ENCODE peak calls at places on chromosomes 1 and 21, in five cellular contexts. W is neuronal stem cell, U is GM23248, M is left lung, X is right lobe of liver. V is an unnamed sample.
A peak's percentile ranks its signal among the peaks of the same experiment; 100 is the strongest.

GRCh38 chr1:48206371-48206770 is 16.1 kb upstream of the SLC5A9 start:
- DNase-seq in W (no peak), U (no peak), M (no peak), X (no peak), V (no peak)

GRCh38 chr1:64209221-64209620 is 5.8 kb downstream of the UBE2U start:
- DNase-seq in W (no peak), U (peak; percentile 16), M (no peak), X (no peak), V (no peak)

GRCh38 chr1:30147188-30147587 is 576.2 kb downstream of the MATN1 start:
- DNase-seq in W (no peak), U (no peak), M (no peak), X (no peak), V (no peak)

GRCh38 chr1:64042331-64043100 is 160.9 kb upstream of the UBE2U start:
- DNase-seq in W (no peak), U (peak; percentile 91), M (no peak), X (no peak), V (no peak)

GRCh38 chr1:168920456-168921094 is 185.9 kb upstream of the ATP1B1 start:
- DNase-seq in W (no peak), U (peak; percentile 45), M (no peak), X (no peak), V (no peak)

GRCh38 chr1:23751815-23752200 is 8.5 kb downstream of the ELOA start:
- DNase-seq in W (no peak), U (no peak), M (no peak), X (no peak), V (no peak)

GRCh38 chr21:36021251-36021837 is 39.0 kb downstream of the SETD4 start:
- DNase-seq in W (no peak), U (no peak), M (no peak), X (no peak), V (no peak)

GRCh38 chr1:62573675-62574074 is 23.6 kb upstream of the ANGPTL3 start:
- DNase-seq in W (no peak), U (no peak), M (no peak), X (no peak), V (no peak)

GRCh38 chr1:1348420-1349255 is 580 bp downstream of the DVL1 start:
- DNase-seq in W (no peak), U (peak; percentile 66), M (no peak), X (no peak), V (peak; percentile 75)

GRCh38 chr1:6519935-6520621 is 28.6 kb upstream of the PLEKHG5 start:
- DNase-seq in W (peak; percentile 72), U (peak; percentile 91), M (peak; percentile 56), X (no peak), V (no peak)

DNA sequence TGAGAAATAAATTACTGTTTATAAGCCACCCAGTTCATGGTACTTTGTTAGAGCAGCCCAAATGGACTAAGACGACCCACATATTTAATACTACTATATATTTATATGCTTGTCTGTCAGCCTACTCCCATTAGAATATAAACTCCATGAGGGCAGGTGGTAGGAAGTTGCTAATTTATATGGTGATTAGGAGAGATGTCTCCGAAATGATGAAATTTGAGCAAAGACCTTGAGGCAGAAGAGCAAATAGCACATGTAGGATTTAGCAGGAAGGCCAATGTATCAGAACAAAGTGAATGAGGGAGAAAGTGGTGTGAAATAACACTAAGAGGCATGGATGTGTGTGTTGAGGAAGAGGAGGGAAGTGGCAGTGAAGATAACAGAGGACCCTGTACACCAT is 10.6 kb upstream of the SLFNL1 start:
- DNase-seq in W (no peak), U (no peak), M (no peak), X (no peak), V (no peak)
- H3K36me3 ChIP-seq in W (peaks cover 22% of the 10 kb centered on the region), U (no peaks in the 10 kb centered on the region), M (peaks cover 74% of the 10 kb centered on the region), X (no peaks in the 10 kb centered on the region), V (peaks cover 78% of the 10 kb centered on the region)

GRCh38 chr1:44569491-44569890 is 104.8 kb downstream of the TMEM53 start:
- DNase-seq in W (no peak), U (no peak), M (no peak), X (no peak), V (no peak)
- H3K27ac ChIP-seq in W (no peak overlapping the region), U (no peak overlapping the region), M (no peak overlapping the region), X (no peak overlapping the region), V (no peak overlapping the region)

DNA sequence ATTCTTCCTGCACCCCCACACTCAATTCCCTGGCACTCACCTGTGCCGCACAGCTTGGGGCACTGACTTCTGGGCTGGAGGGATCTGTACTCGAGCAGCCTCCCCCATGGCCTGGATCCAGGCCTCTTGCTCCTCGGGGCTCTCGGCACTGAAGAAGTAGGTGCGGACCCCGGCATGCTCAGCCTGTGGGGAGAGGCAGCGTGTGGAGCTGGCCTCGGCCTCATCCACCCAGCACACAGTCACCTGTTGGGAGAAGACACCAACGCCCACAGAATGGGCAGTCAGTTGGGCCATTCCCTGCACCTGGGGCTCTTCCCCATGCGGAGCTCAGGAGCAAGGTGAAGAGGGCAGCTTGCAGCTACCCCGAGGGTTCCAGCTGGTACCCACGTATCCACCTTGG is 47.5 kb upstream of the GOLT1A start:
- DNase-seq in W (no peak), U (no peak), M (no peak), X (no peak), V (no peak)
- H3K36me3 ChIP-seq in W (no peaks in the 10 kb centered on the region), U (no peaks in the 10 kb centered on the region), M (no peaks in the 10 kb centered on the region), X (no peaks in the 10 kb centered on the region), V (no peaks in the 10 kb centered on the region)

GRCh38 chr1:183222909-183223308 is 36.8 kb downstream of the LAMC2 start:
- DNase-seq in W (no peak), U (no peak), M (no peak), X (no peak), V (no peak)
- H3K27ac ChIP-seq in W (no peak overlapping the region), U (no peak overlapping the region), M (no peak overlapping the region), X (no peak overlapping the region), V (no peak overlapping the region)

GRCh38 chr1:55103891-55104290 is 64.5 kb downstream of the PCSK9 start:
- DNase-seq in W (no peak), U (no peak), M (no peak), X (no peak), V (no peak)

GRCh38 chr1:55107989-55108388 is 68.6 kb downstream of the PCSK9 start:
- DNase-seq in W (no peak), U (no peak), M (no peak), X (no peak), V (no peak)

GRCh38 chr1:55107111-55107510 is 67.8 kb downstream of the PCSK9 start:
- DNase-seq in W (no peak), U (no peak), M (no peak), X (no peak), V (no peak)
- H3K36me3 ChIP-seq in W (peaks cover 25% of the 10 kb centered on the region), U (peaks cover 77% of the 10 kb centered on the region), M (peaks cover 93% of the 10 kb centered on the region), X (peaks cover 19% of the 10 kb centered on the region), V (peaks cover 98% of the 10 kb centered on the region)

V was measured in lower lobe of right lung.